ENCODE peak calls at places on chromosomes 12 and 14, in nine cellular contexts. One of them, this sample, is unnamed.

GRCh38 chr12:106084759-106085158 is 54.0 kb downstream of the NUAK1 start:
- DNase-seq in GM12865: no peak
- DNase-seq in BE2C: no peak
- DNase-seq in astrocyte of the cerebellum: no peak
- DNase-seq in transverse colon: no peak
- DNase-seq in A549: no peak
- DNase-seq in heart right ventricle: no peak
- DNase-seq in PC-9: no peak
- DNase-seq in dorsolateral prefrontal cortex: no peak
- DNase-seq in this sample: no peak

GRCh38 chr14:92747701-92748258 is 647 bp downstream of the LGMN start:
- DNase-seq in GM12865: peak
- DNase-seq in BE2C: no peak
- DNase-seq in astrocyte of the cerebellum: no peak
- DNase-seq in transverse colon: peak
- DNase-seq in A549: no peak
- DNase-seq in heart right ventricle: no peak
- DNase-seq in PC-9: no peak
- DNase-seq in dorsolateral prefrontal cortex: no peak
- DNase-seq in this sample: peak

GRCh38 chr12:75909714-75910451 is 121.7 kb downstream of the PHLDA1 start:
- DNase-seq in GM12865: no peak
- DNase-seq in BE2C: no peak
- DNase-seq in astrocyte of the cerebellum: no peak
- DNase-seq in transverse colon: no peak
- DNase-seq in A549: no peak
- DNase-seq in heart right ventricle: no peak
- DNase-seq in PC-9: no peak
- DNase-seq in dorsolateral prefrontal cortex: no peak
- DNase-seq in this sample: no peak

GRCh38 chr14:74932401-74932901 is 9.4 kb upstream of the RPS6KL1 start:
- DNase-seq in GM12865: no peak
- DNase-seq in BE2C: no peak
- DNase-seq in astrocyte of the cerebellum: no peak
- DNase-seq in transverse colon: no peak
- DNase-seq in A549: no peak
- DNase-seq in heart right ventricle: no peak
- DNase-seq in PC-9: no peak
- DNase-seq in dorsolateral prefrontal cortex: no peak
- DNase-seq in this sample: no peak

GRCh38 chr14:58294201-58294600 is 4.2 kb upstream of the ARID4A start:
- DNase-seq in GM12865: no peak
- DNase-seq in BE2C: no peak
- DNase-seq in astrocyte of the cerebellum: no peak
- DNase-seq in transverse colon: no peak
- DNase-seq in A549: no peak
- DNase-seq in heart right ventricle: no peak
- DNase-seq in PC-9: no peak
- DNase-seq in dorsolateral prefrontal cortex: no peak
- DNase-seq in this sample: no peak

GRCh38 chr14:88005050-88005481 is at the start of gene GPR65:
- DNase-seq in GM12865: peak
- DNase-seq in BE2C: no peak
- DNase-seq in astrocyte of the cerebellum: no peak
- DNase-seq in transverse colon: no peak
- DNase-seq in A549: no peak
- DNase-seq in heart right ventricle: no peak
- DNase-seq in PC-9: no peak
- DNase-seq in dorsolateral prefrontal cortex: no peak
- DNase-seq in this sample: peak

GRCh38 chr12:10031771-10032175 is 1.3 kb downstream of the CLEC9A start:
- DNase-seq in GM12865: no peak
- DNase-seq in BE2C: no peak
- DNase-seq in astrocyte of the cerebellum: peak
- DNase-seq in transverse colon: no peak
- DNase-seq in A549: no peak
- DNase-seq in heart right ventricle: no peak
- DNase-seq in PC-9: no peak
- DNase-seq in dorsolateral prefrontal cortex: no peak
- DNase-seq in this sample: peak

GRCh38 chr14:91375748-91376452 is 41.7 kb downstream of the CCDC88C start:
- DNase-seq in GM12865: no peak
- DNase-seq in BE2C: no peak
- DNase-seq in astrocyte of the cerebellum: no peak
- DNase-seq in transverse colon: no peak
- DNase-seq in A549: no peak
- DNase-seq in heart right ventricle: no peak
- DNase-seq in PC-9: no peak
- DNase-seq in dorsolateral prefrontal cortex: no peak
- DNase-seq in this sample: no peak

GRCh38 chr14:69005432-69006148 is 26.5 kb upstream of the ACTN1 start:
- DNase-seq in GM12865: no peak
- DNase-seq in BE2C: peak
- DNase-seq in astrocyte of the cerebellum: peak
- DNase-seq in transverse colon: peak
- DNase-seq in A549: peak
- DNase-seq in heart right ventricle: peak
- DNase-seq in PC-9: peak
- DNase-seq in dorsolateral prefrontal cortex: peak
- DNase-seq in this sample: peak

GRCh38 chr12:93573552-93574223 is 1.2 kb downstream of the SOCS2 start:
- DNase-seq in GM12865: peak
- DNase-seq in BE2C: no peak
- DNase-seq in astrocyte of the cerebellum: no peak
- DNase-seq in transverse colon: peak
- DNase-seq in A549: no peak
- DNase-seq in heart right ventricle: peak
- DNase-seq in PC-9: no peak
- DNase-seq in dorsolateral prefrontal cortex: no peak
- DNase-seq in this sample: peak

GRCh38 chr14:54738009-54738408 is 164.6 kb downstream of the GCH1 start:
- DNase-seq in GM12865: peak
- DNase-seq in BE2C: no peak
- DNase-seq in astrocyte of the cerebellum: no peak
- DNase-seq in transverse colon: no peak
- DNase-seq in A549: no peak
- DNase-seq in heart right ventricle: no peak
- DNase-seq in PC-9: no peak
- DNase-seq in dorsolateral prefrontal cortex: no peak
- DNase-seq in this sample: no peak

GRCh38 chr12:115261249-115261648 is 577.3 kb upstream of the TBX3 start:
- DNase-seq in GM12865: no peak
- DNase-seq in BE2C: no peak
- DNase-seq in astrocyte of the cerebellum: no peak
- DNase-seq in transverse colon: no peak
- DNase-seq in A549: no peak
- DNase-seq in heart right ventricle: no peak
- DNase-seq in PC-9: no peak
- DNase-seq in dorsolateral prefrontal cortex: no peak
- DNase-seq in this sample: no peak

GRCh38 chr14:104542871-104543830 is 36.4 kb upstream of the C14orf180 start:
- DNase-seq in GM12865: no peak
- DNase-seq in BE2C: no peak
- DNase-seq in astrocyte of the cerebellum: no peak
- DNase-seq in transverse colon: no peak
- DNase-seq in A549: no peak
- DNase-seq in heart right ventricle: no peak
- DNase-seq in PC-9: no peak
- DNase-seq in dorsolateral prefrontal cortex: no peak
- DNase-seq in this sample: no peak

GRCh38 chr12:104844123-104844522 is 114.0 kb downstream of the SLC41A2 start:
- DNase-seq in GM12865: no peak
- DNase-seq in BE2C: no peak
- DNase-seq in astrocyte of the cerebellum: no peak
- DNase-seq in transverse colon: no peak
- DNase-seq in A549: no peak
- DNase-seq in heart right ventricle: no peak
- DNase-seq in PC-9: no peak
- DNase-seq in dorsolateral prefrontal cortex: no peak
- DNase-seq in this sample: no peak

GRCh38 chr14:102749393-102749792 is 27.9 kb upstream of the TRAF3 start:
- DNase-seq in GM12865: no peak
- DNase-seq in BE2C: no peak
- DNase-seq in astrocyte of the cerebellum: no peak
- DNase-seq in transverse colon: no peak
- DNase-seq in A549: no peak
- DNase-seq in heart right ventricle: no peak
- DNase-seq in PC-9: no peak
- DNase-seq in dorsolateral prefrontal cortex: no peak
- DNase-seq in this sample: no peak

GRCh38 chr12:53067074-53067992 is 11.9 kb downstream of the SPRYD3 start:
- DNase-seq in GM12865: no peak
- DNase-seq in BE2C: no peak
- DNase-seq in astrocyte of the cerebellum: no peak
- DNase-seq in transverse colon: no peak
- DNase-seq in A549: no peak
- DNase-seq in heart right ventricle: no peak
- DNase-seq in PC-9: no peak
- DNase-seq in dorsolateral prefrontal cortex: no peak
- DNase-seq in this sample: no peak

GRCh38 chr12:7092229-7092985 is at the start of gene C1R:
- DNase-seq in GM12865: peak
- DNase-seq in BE2C: peak
- DNase-seq in astrocyte of the cerebellum: peak
- DNase-seq in transverse colon: peak
- DNase-seq in A549: peak
- DNase-seq in heart right ventricle: peak
- DNase-seq in PC-9: peak
- DNase-seq in dorsolateral prefrontal cortex: peak
- DNase-seq in this sample: peak

GRCh38 chr14:55438066-55438683 is 2.2 kb downstream of the TBPL2 start:
- DNase-seq in GM12865: peak
- DNase-seq in BE2C: peak
- DNase-seq in astrocyte of the cerebellum: peak
- DNase-seq in transverse colon: no peak
- DNase-seq in A549: peak
- DNase-seq in heart right ventricle: peak
- DNase-seq in PC-9: no peak
- DNase-seq in dorsolateral prefrontal cortex: no peak
- DNase-seq in this sample: peak

GRCh38 chr12:107783406-107784376 is 9.2 kb downstream of the ASCL4 start:
- DNase-seq in GM12865: peak
- DNase-seq in BE2C: no peak
- DNase-seq in astrocyte of the cerebellum: no peak
- DNase-seq in transverse colon: no peak
- DNase-seq in A549: no peak
- DNase-seq in heart right ventricle: no peak
- DNase-seq in PC-9: no peak
- DNase-seq in dorsolateral prefrontal cortex: no peak
- DNase-seq in this sample: no peak

GRCh38 chr14:85257287-85257686 is 272.7 kb upstream of the FLRT2 start:
- DNase-seq in GM12865: no peak
- DNase-seq in BE2C: no peak
- DNase-seq in astrocyte of the cerebellum: no peak
- DNase-seq in transverse colon: no peak
- DNase-seq in A549: no peak
- DNase-seq in heart right ventricle: no peak
- DNase-seq in PC-9: no peak
- DNase-seq in dorsolateral prefrontal cortex: no peak
- DNase-seq in this sample: no peak

GRCh38 chr12:123934829-123935228 is 37.8 kb downstream of the CCDC92 start:
- DNase-seq in GM12865: no peak
- DNase-seq in BE2C: no peak
- DNase-seq in astrocyte of the cerebellum: no peak
- DNase-seq in transverse colon: no peak
- DNase-seq in A549: no peak
- DNase-seq in heart right ventricle: no peak
- DNase-seq in PC-9: no peak
- DNase-seq in dorsolateral prefrontal cortex: no peak
- DNase-seq in this sample: peak

GRCh38 chr14:75519826-75520692 is 2.2 kb upstream of the BATF start:
- DNase-seq in GM12865: no peak
- DNase-seq in BE2C: peak
- DNase-seq in astrocyte of the cerebellum: no peak
- DNase-seq in transverse colon: no peak
- DNase-seq in A549: no peak
- DNase-seq in heart right ventricle: no peak
- DNase-seq in PC-9: no peak
- DNase-seq in dorsolateral prefrontal cortex: no peak
- DNase-seq in this sample: peak

GRCh38 chr12:64587447-64587846 is 22.8 kb upstream of the RASSF3 start:
- DNase-seq in GM12865: no peak
- DNase-seq in BE2C: no peak
- DNase-seq in astrocyte of the cerebellum: no peak
- DNase-seq in transverse colon: no peak
- DNase-seq in A549: no peak
- DNase-seq in heart right ventricle: no peak
- DNase-seq in PC-9: no peak
- DNase-seq in dorsolateral prefrontal cortex: no peak
- DNase-seq in this sample: no peak
- TF ChIP-seq CTCF in GM12865: no peak
- TF ChIP-seq CTCF in BE2C: no peak
- TF ChIP-seq CTCF in astrocyte of the cerebellum: no peak
- TF ChIP-seq CTCF in transverse colon: no peak
- TF ChIP-seq CTCF in A549: no peak
- TF ChIP-seq CTCF in heart right ventricle: no peak
- TF ChIP-seq CTCF in PC-9: no peak
- TF ChIP-seq CTCF in dorsolateral prefrontal cortex: no peak
- TF ChIP-seq CTCF in this sample: no peak

GRCh38 chr12:569091-569676 is 94.1 kb downstream of the NINJ2 start:
- DNase-seq in GM12865: no peak
- DNase-seq in BE2C: no peak
- DNase-seq in astrocyte of the cerebellum: no peak
- DNase-seq in transverse colon: no peak
- DNase-seq in A549: no peak
- DNase-seq in heart right ventricle: no peak
- DNase-seq in PC-9: no peak
- DNase-seq in dorsolateral prefrontal cortex: no peak
- DNase-seq in this sample: no peak
- H3K4me3 ChIP-seq in GM12865: no peak
- H3K4me3 ChIP-seq in BE2C: no peak
- H3K4me3 ChIP-seq in astrocyte of the cerebellum: no peak
- H3K4me3 ChIP-seq in transverse colon: no peak
- H3K4me3 ChIP-seq in A549: peak
- H3K4me3 ChIP-seq in heart right ventricle: peak
- H3K4me3 ChIP-seq in PC-9: peak
- H3K4me3 ChIP-seq in dorsolateral prefrontal cortex: peak
- H3K4me3 ChIP-seq in this sample: no peak

DNA sequence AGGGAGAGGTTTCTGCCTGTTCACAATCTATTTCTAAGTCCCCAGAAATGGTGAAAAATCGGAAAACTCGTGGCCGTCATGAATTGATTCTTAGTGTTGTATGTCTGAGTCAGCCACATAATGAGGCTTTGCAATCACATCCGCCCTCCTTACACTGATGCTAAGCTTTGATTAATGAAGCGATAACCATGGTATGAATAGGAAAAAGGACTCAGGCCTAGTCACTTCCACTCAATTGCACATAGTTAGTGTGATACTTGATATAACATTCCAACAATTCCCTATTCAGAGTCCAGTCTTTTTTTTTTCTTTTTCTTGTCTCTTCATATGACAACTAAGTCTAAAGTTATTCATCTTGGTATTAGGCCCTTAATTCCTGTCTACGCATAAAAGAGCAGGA is 1231.0 kb downstream of the VRK1 start:
- DNase-seq in GM12865: no peak
- DNase-seq in BE2C: no peak
- DNase-seq in astrocyte of the cerebellum: peak
- DNase-seq in transverse colon: no peak
- DNase-seq in A549: no peak
- DNase-seq in heart right ventricle: no peak
- DNase-seq in PC-9: no peak
- DNase-seq in dorsolateral prefrontal cortex: no peak
- DNase-seq in this sample: no peak
- TF ChIP-seq CTCF in GM12865: no peak
- TF ChIP-seq CTCF in BE2C: no peak
- TF ChIP-seq CTCF in astrocyte of the cerebellum: no peak
- TF ChIP-seq CTCF in transverse colon: no peak
- TF ChIP-seq CTCF in A549: no peak
- TF ChIP-seq CTCF in heart right ventricle: no peak
- TF ChIP-seq CTCF in PC-9: no peak
- TF ChIP-seq CTCF in dorsolateral prefrontal cortex: no peak
- TF ChIP-seq CTCF in this sample: no peak

GRCh38 chr14:32497233-32497632 is 168.1 kb downstream of the AKAP6 start:
- DNase-seq in GM12865: no peak
- DNase-seq in BE2C: no peak
- DNase-seq in astrocyte of the cerebellum: no peak
- DNase-seq in transverse colon: no peak
- DNase-seq in A549: no peak
- DNase-seq in heart right ventricle: no peak
- DNase-seq in PC-9: no peak
- DNase-seq in dorsolateral prefrontal cortex: no peak
- DNase-seq in this sample: no peak
- H3K4me3 ChIP-seq in GM12865: no peak
- H3K4me3 ChIP-seq in BE2C: no peak
- H3K4me3 ChIP-seq in astrocyte of the cerebellum: no peak
- H3K4me3 ChIP-seq in transverse colon: no peak
- H3K4me3 ChIP-seq in A549: no peak
- H3K4me3 ChIP-seq in heart right ventricle: peak
- H3K4me3 ChIP-seq in PC-9: no peak
- H3K4me3 ChIP-seq in dorsolateral prefrontal cortex: no peak
- H3K4me3 ChIP-seq in this sample: no peak